ENCODE peak calls at places on chromosomes 7 and 10, in nine cellular contexts. O, B, A, S, G, Z, P, E and K are unnamed samples.

GRCh38 chr7:142614116-142614515 is 135.2 kb upstream of the PRSS1 start:
- DNase-seq in O (no peak), B (no peak), A (no peak), S (no peak), G (no peak), Z (no peak), P (peak), E (no peak), K (no peak)

GRCh38 chr10:113987805-113988204 is 55.9 kb upstream of the ADRB1 start:
- DNase-seq in O (no peak), B (no peak), A (no peak), S (no peak), G (no peak), Z (peak), P (no peak), E (no peak), K (no peak)

GRCh38 chr10:121378402-121378801 is 219.8 kb downstream of the FGFR2 start:
- DNase-seq in O (no peak), B (no peak), A (no peak), S (no peak), G (no peak), Z (no peak), P (no peak), E (no peak), K (no peak)

GRCh38 chr7:156003220-156004162 is 191.2 kb upstream of the SHH start:
- DNase-seq in O (no peak), B (no peak), A (peak), S (peak), G (no peak), Z (no peak), P (no peak), E (no peak), K (no peak)

GRCh38 chr7:12596225-12596790 is 25.8 kb downstream of the SCIN start:
- DNase-seq in O (no peak), B (no peak), A (no peak), S (no peak), G (no peak), Z (no peak), P (no peak), E (no peak), K (no peak)

GRCh38 chr10:70588852-70589570 is 13.5 kb downstream of the PRF1 start:
- DNase-seq in O (no peak), B (no peak), A (no peak), S (peak), G (peak), Z (no peak), P (no peak), E (no peak), K (no peak)

GRCh38 chr7:117251687-117252086 is 71.2 kb downstream of the WNT2 start:
- DNase-seq in O (no peak), B (no peak), A (no peak), S (no peak), G (no peak), Z (no peak), P (peak), E (no peak), K (no peak)

GRCh38 chr7:99393363-99394187 is 14.8 kb downstream of the PDAP1 start:
- DNase-seq in O (no peak), B (peak), A (no peak), S (no peak), G (peak), Z (peak), P (no peak), E (no peak), K (no peak)

GRCh38 chr10:125016123-125016522 is 74.2 kb downstream of the ZRANB1 start:
- DNase-seq in O (no peak), B (no peak), A (no peak), S (no peak), G (no peak), Z (peak), P (no peak), E (no peak), K (no peak)

GRCh38 chr7:107180378-107180777 is 11.6 kb downstream of the HBP1 start:
- DNase-seq in O (no peak), B (peak), A (no peak), S (peak), G (peak), Z (peak), P (peak), E (peak), K (no peak)

GRCh38 chr7:101880536-101881443 is 63.4 kb downstream of the CUX1 start:
- DNase-seq in O (no peak), B (no peak), A (no peak), S (no peak), G (peak), Z (no peak), P (peak), E (no peak), K (no peak)

GRCh38 chr10:78071857-78072179 is 38.2 kb downstream of the RPS24 start:
- DNase-seq in O (no peak), B (no peak), A (no peak), S (no peak), G (no peak), Z (no peak), P (no peak), E (no peak), K (no peak)

GRCh38 chr10:72691470-72692056 is 380 bp upstream of the MCU start:
- DNase-seq in O (no peak), B (no peak), A (no peak), S (no peak), G (no peak), Z (no peak), P (peak), E (peak), K (no peak)

GRCh38 chr10:125159932-125160855 is at the start of gene CTBP2:
- DNase-seq in O (peak), B (peak), A (peak), S (peak), G (peak), Z (peak), P (no peak), E (peak), K (peak)

GRCh38 chr7:131935180-131935579 is 378.8 kb upstream of the PODXL start:
- DNase-seq in O (no peak), B (no peak), A (no peak), S (no peak), G (no peak), Z (no peak), P (no peak), E (no peak), K (no peak)

GRCh38 chr7:48943279-48943990 is 19.1 kb downstream of the CDC14C start:
- DNase-seq in O (no peak), B (no peak), A (no peak), S (no peak), G (no peak), Z (no peak), P (no peak), E (no peak), K (no peak)

GRCh38 chr7:131109011-131109756 is 218.5 kb upstream of the MKLN1 start:
- DNase-seq in O (no peak), B (no peak), A (no peak), S (no peak), G (no peak), Z (no peak), P (peak), E (no peak), K (no peak)

GRCh38 chr7:76155938-76156337 is 45.8 kb upstream of the SRRM3 start:
- DNase-seq in O (peak), B (no peak), A (no peak), S (peak), G (peak), Z (peak), P (peak), E (no peak), K (peak)

GRCh38 chr10:124977648-124978375 is 35.9 kb downstream of the ZRANB1 start:
- DNase-seq in O (no peak), B (no peak), A (no peak), S (no peak), G (no peak), Z (no peak), P (no peak), E (no peak), K (no peak)

GRCh38 chr10:14567421-14567820 is 207.3 kb downstream of the FAM107B start:
- DNase-seq in O (no peak), B (no peak), A (no peak), S (peak), G (no peak), Z (no peak), P (no peak), E (no peak), K (no peak)

GRCh38 chr7:17530249-17530648 is 231.8 kb downstream of the AHR start:
- DNase-seq in O (no peak), B (no peak), A (no peak), S (no peak), G (no peak), Z (no peak), P (peak), E (no peak), K (no peak)

GRCh38 chr10:51748959-51749358 is 49.6 kb upstream of the CSTF2T start:
- DNase-seq in O (no peak), B (no peak), A (no peak), S (no peak), G (no peak), Z (no peak), P (peak), E (no peak), K (no peak)

GRCh38 chr7:140726304-140726703 is 29.8 kb downstream of the NDUFB2 start:
- DNase-seq in O (no peak), B (no peak), A (no peak), S (no peak), G (no peak), Z (no peak), P (peak), E (peak), K (no peak)

GRCh38 chr7:48962821-48963505 is 38.6 kb downstream of the CDC14C start:
- DNase-seq in O (no peak), B (no peak), A (no peak), S (no peak), G (no peak), Z (no peak), P (no peak), E (no peak), K (no peak)

GRCh38 chr7:56097700-56098099 is 4.9 kb upstream of the PHKG1 start:
- DNase-seq in O (no peak), B (no peak), A (no peak), S (no peak), G (peak), Z (peak), P (peak), E (no peak), K (peak)

GRCh38 chr7:95694334-95694733 is 78.0 kb upstream of the DYNC1I1 start:
- DNase-seq in O (no peak), B (no peak), A (no peak), S (no peak), G (no peak), Z (no peak), P (no peak), E (no peak), K (no peak)

DNA sequence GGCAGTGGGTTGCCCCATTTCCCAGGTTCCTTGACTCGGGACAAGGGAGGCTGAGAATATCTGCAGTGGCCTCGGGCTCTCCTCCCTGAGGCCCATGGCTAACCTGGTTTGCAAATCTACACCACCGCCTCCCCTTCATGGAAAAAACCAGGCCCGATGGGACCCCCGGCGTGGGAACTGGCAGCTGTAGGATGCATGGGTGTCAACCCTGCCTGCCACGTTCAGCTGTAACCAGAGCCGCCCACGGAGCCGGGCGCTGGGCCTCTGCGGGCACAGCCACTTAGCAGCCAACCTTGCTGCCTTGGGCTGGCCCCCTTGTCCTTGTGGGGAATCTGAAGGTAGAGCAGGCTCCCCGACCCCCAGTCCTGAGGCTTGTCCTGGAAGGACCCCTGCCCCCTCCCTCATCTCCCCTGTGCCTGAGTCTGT is 1.6 kb downstream of the PWWP2B start:
- DNase-seq in O (peak), B (peak), A (no peak), S (no peak), G (no peak), Z (peak), P (no peak), E (no peak), K (peak)
- H3K4me3 ChIP-seq in O (no peak), B (no peak), A (peak), S (no peak), G (peak), Z (no peak), P (no peak), E (peak), K (peak)

GRCh38 chr7:51630933-51631332 is 314.3 kb upstream of the COBL start:
- DNase-seq in O (no peak), B (no peak), A (no peak), S (no peak), G (no peak), Z (no peak), P (no peak), E (no peak), K (no peak)
- TF ChIP-seq POLR2A in O (no peak), B (no peak), A (no peak), S (no peak), G (no peak), Z (no peak), P (no peak), E (no peak), K (no peak)

GRCh38 chr10:109417803-109418202 is 505.5 kb downstream of the XPNPEP1 start:
- DNase-seq in O (no peak), B (no peak), A (no peak), S (no peak), G (no peak), Z (no peak), P (no peak), E (no peak), K (no peak)
- H3K4me3 ChIP-seq in O (no peak), B (no peak), A (no peak), S (no peak), G (no peak), Z (no peak), P (no peak), E (no peak), K (no peak)

GRCh38 chr10:102461187-102462054 is 10.1 kb upstream of the C10orf95 start:
- DNase-seq in O (peak), B (peak), A (peak), S (peak), G (peak), Z (peak), P (peak), E (peak), K (peak)
- TF ChIP-seq POLR2A in O (peak), B (no peak), A (no peak), S (no peak), G (no peak), Z (no peak), P (no peak), E (peak), K (no peak)

GRCh38 chr10:58661336-58661735 is 148.7 kb downstream of the BICC1 start:
- DNase-seq in O (no peak), B (no peak), A (no peak), S (no peak), G (no peak), Z (no peak), P (peak), E (no peak), K (no peak)

GRCh38 chr10:58660577-58661255 is 148.0 kb downstream of the BICC1 start:
- DNase-seq in O (no peak), B (no peak), A (no peak), S (no peak), G (no peak), Z (no peak), P (no peak), E (no peak), K (no peak)

GRCh38 chr10:58665361-58665760 is 152.7 kb downstream of the BICC1 start:
- DNase-seq in O (no peak), B (no peak), A (no peak), S (no peak), G (no peak), Z (no peak), P (no peak), E (no peak), K (no peak)

GRCh38 chr10:58661902-58662301 is 149.2 kb downstream of the BICC1 start:
- DNase-seq in O (no peak), B (no peak), A (no peak), S (no peak), G (no peak), Z (no peak), P (no peak), E (no peak), K (no peak)

GRCh38 chr10:58662314-58662713 is 149.6 kb downstream of the BICC1 start:
- DNase-seq in O (no peak), B (no peak), A (no peak), S (no peak), G (no peak), Z (no peak), P (peak), E (peak), K (no peak)
- H3K4me3 ChIP-seq in O (no peak), B (no peak), A (no peak), S (no peak), G (no peak), Z (no peak), P (no peak), E (peak), K (no peak)

DNA sequence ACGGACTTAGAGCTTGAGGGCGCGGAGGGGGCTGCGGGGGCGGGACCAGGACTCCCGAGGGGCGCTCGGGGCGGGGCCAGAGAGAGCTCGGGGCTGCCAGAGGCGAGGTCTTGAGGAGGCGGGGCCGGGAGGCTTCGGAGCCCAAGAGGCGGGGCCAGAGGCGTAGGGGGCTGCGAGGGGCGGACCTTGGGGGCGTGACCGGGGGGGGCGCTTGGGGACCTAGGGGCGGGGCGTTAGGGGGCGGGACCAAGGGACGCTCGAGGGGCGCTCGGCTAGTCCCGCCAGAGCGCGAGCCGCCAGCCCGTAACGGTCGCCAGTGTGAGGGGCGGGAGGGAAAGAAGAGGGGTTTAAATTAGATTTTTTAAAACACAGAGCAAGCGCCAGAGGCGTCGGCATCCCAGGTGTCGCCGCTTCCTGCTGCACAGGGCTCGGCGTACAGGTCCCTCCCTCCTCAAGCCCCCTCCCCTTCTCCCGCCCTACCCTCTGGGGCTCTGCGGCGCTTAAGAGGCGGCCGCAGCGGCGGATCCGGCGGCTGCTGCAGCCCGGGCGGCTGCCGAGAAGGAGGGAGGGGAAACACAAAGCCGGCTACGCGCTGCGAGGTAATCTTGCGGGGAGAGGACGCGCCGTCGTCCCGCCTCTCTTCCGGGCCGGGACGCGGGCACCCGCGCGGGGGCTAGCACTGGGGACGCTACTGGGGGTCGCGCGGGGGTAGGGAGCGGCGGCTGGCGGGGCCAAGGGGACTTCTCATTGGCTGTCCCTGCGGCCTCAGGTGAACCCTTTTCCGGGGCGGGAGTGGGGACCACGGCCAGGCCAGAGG is at the start of gene ADD3:
- DNase-seq in O (peak), B (peak), A (peak), S (peak), G (peak), Z (peak), P (peak), E (peak), K (peak)
- TF ChIP-seq POLR2A in O (peak), B (peak), A (no peak), S (peak), G (no peak), Z (no peak), P (peak), E (peak), K (no peak)

GRCh38 chr7:19708397-19709248 is at the start of gene POLR1F:
- DNase-seq in O (peak), B (peak), A (peak), S (peak), G (peak), Z (peak), P (peak), E (peak), K (peak)

GRCh38 chr7:19705663-19706062 is 3.2 kb downstream of the POLR1F start:
- DNase-seq in O (no peak), B (no peak), A (no peak), S (no peak), G (no peak), Z (no peak), P (no peak), E (no peak), K (no peak)

GRCh38 chr7:19707240-19707639 is 1.6 kb downstream of the POLR1F start:
- DNase-seq in O (no peak), B (no peak), A (no peak), S (no peak), G (no peak), Z (no peak), P (peak), E (no peak), K (no peak)

GRCh38 chr7:19713676-19714075 is 4.8 kb upstream of the POLR1F start:
- DNase-seq in O (no peak), B (no peak), A (no peak), S (peak), G (no peak), Z (no peak), P (peak), E (no peak), K (no peak)

DNA sequence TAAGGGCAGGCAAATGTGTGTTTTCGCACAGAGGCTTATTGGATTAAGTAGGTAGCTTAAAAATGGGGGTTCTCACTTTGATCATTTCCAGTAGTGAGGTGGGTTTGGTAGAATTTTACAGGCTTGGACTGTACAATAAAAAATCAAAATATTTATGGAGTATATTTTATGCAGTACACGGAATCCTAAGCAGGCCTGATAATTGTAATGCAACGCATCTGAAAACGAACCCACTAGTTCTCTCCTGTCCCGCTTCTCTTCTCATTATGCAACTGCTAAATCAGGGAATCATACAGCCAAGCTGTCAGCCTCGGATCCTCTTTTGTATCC is 377 bp upstream of the POLR1F start:
- DNase-seq in O (no peak), B (no peak), A (no peak), S (no peak), G (no peak), Z (no peak), P (no peak), E (no peak), K (no peak)
- H3K4me3 ChIP-seq in O (no peak), B (peak), A (peak), S (peak), G (peak), Z (peak), P (no peak), E (no peak), K (peak)

GRCh38 chr10:110858297-110858934 is 13.3 kb upstream of the PDCD4 start:
- DNase-seq in O (no peak), B (no peak), A (no peak), S (peak), G (no peak), Z (no peak), P (no peak), E (no peak), K (no peak)
- TF ChIP-seq POLR2A in O (no peak), B (no peak), A (no peak), S (no peak), G (no peak), Z (no peak), P (no peak), E (no peak), K (no peak)

DNA sequence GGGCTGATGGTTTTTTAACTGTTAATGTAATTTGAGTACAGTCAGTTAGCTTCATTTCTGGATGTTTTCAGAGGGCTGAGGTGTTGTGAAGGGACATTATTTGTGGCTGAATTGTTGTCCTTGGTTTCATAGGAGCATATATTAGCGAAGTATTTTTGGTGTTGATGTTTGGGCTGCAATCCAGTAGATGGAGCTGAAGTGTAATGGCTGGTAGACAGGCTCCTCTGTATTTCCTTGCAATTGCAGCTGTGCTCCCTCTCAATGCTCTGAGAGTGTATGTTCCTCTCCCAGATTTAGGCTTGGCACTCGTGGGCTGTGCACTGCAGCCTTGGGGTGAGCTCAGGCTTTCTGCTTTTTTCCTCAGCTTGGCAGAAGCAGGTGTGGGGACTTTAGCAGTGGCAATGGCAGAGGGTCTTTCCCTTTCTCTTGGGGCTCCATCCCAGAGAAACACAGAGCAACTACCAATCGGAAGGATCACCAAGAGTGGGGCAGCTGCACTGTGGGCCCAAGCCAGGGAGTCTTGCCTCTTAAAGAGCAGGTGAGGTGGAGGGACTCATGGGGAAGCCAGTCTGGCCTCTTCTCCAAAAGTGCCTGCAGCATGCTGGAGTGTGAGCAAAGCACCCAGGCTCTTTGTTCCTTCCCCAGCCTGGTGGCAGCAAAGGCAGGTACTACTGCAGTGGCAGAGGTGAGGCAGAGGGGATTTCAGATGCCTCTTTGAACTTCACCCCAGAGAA is 544.4 kb downstream of the SH2D4B start:
- DNase-seq in O (no peak), B (no peak), A (no peak), S (no peak), G (no peak), Z (no peak), P (peak), E (no peak), K (no peak)
- H3K4me3 ChIP-seq in O (no peak), B (no peak), A (no peak), S (no peak), G (no peak), Z (no peak), P (no peak), E (no peak), K (no peak)